ENCODE peak calls at places on chromosomes 5 and 9, in four cellular contexts. Y, D, I and U are unnamed samples.

GRCh38 chr9:137407590-137408300 is 15.2 kb downstream of the EXD3 start:
- DNase-seq in Y (no peak), D (no peak), I (peak; percentile 26), U (no peak)

GRCh38 chr5:135356522-135357318 is 42.3 kb downstream of the MACROH2A1 start:
- DNase-seq in Y (peak; percentile 85), D (no peak), I (no peak), U (no peak)

GRCh38 chr9:124481115-124481514 is 26.1 kb downstream of the NR5A1 start:
- DNase-seq in Y (no peak), D (no peak), I (no peak), U (no peak)

GRCh38 chr5:175845229-175845628 is 26.1 kb upstream of the CPLX2 start:
- DNase-seq in Y (no peak), D (no peak), I (no peak), U (no peak)

GRCh38 chr5:9617739-9618504 is 12.2 kb downstream of the TAS2R1 start:
- DNase-seq in Y (no peak), D (no peak), I (no peak), U (no peak)

GRCh38 chr5:151923865-151924264 is 786 bp downstream of the GLRA1 start:
- DNase-seq in Y (peak; percentile 54), D (no peak), I (no peak), U (peak; percentile 38)

GRCh38 chr5:5497132-5497748 is 74.8 kb downstream of the ICE1 start:
- DNase-seq in Y (peak; percentile 91), D (peak; percentile 26), I (no peak), U (peak; percentile 80)

GRCh38 chr9:133490865-133491655 is 12.2 kb upstream of the SLC2A6 start:
- DNase-seq in Y (peak; percentile 22), D (no peak), I (no peak), U (peak; percentile 90)

GRCh38 chr5:68356216-68356615 is 140.7 kb downstream of the PIK3R1 start:
- DNase-seq in Y (no peak), D (no peak), I (no peak), U (no peak)

GRCh38 chr5:151086905-151087360 is 6.1 kb upstream of the TNIP1 start:
- DNase-seq in Y (no peak), D (no peak), I (no peak), U (no peak)

GRCh38 chr9:75152416-75152815 is 64.1 kb downstream of the OSTF1 start:
- DNase-seq in Y (no peak), D (no peak), I (no peak), U (no peak)

GRCh38 chr9:10438955-10439354 is 173.8 kb downstream of the PTPRD start:
- DNase-seq in Y (no peak), D (no peak), I (no peak), U (no peak)

GRCh38 chr5:80516826-80517225 is 28.9 kb downstream of the FAM151B start:
- DNase-seq in Y (no peak), D (peak; percentile 36), I (peak; percentile 2), U (no peak)

GRCh38 chr5:127031147-127031862 is 947 bp upstream of the MARCHF3 start:
- DNase-seq in Y (no peak), D (no peak), I (no peak), U (no peak)

GRCh38 chr5:10590226-10591047 is 26.6 kb downstream of the ANKRD33B start:
- DNase-seq in Y (peak; percentile 51), D (no peak), I (no peak), U (no peak)

GRCh38 chr9:12696931-12697622 is 3.9 kb downstream of the TYRP1 start:
- DNase-seq in Y (no peak), D (no peak), I (no peak), U (no peak)

GRCh38 chr5:112616812-112617547 is 120.7 kb upstream of the APC start:
- DNase-seq in Y (no peak), D (no peak), I (no peak), U (no peak)

GRCh38 chr9:89538874-89539273 is 41.0 kb upstream of the SEMA4D start:
- DNase-seq in Y (no peak), D (no peak), I (no peak), U (no peak)

GRCh38 chr5:133267601-133268000 is 215.8 kb downstream of the HSPA4 start:
- DNase-seq in Y (no peak), D (no peak), I (no peak), U (no peak)

GRCh38 chr5:101626572-101626971 is 669.5 kb downstream of the SLCO4C1 start:
- DNase-seq in Y (no peak), D (no peak), I (no peak), U (no peak)
- TF ChIP-seq JUND in Y (no peak), D (no peak), I (no peak), U (no peak)

GRCh38 chr9:93582115-93582514 is 5.7 kb downstream of the PHF2 start:
- DNase-seq in Y (no peak), D (no peak), I (no peak), U (no peak)
- TF ChIP-seq JUND in Y (no peak), D (no peak), I (no peak), U (no peak)

DNA sequence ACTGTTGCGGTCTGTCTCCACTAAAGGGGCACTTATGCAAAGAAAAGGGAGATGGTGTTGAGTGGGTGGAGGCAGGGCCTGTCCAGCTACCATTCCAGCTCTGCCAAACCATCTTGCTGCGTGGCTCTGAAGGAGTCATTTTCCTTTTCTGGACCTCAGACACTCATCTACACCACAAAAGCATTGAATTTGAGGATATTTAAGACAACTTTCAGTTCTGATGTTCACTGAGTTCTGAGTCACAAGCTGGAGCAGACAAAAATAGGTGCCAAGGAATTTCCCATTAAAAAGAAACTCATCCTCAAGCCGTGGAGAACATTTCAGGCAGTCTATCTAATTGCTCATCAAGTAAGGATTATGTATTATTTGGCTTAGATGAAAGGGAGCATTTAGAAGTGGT is 195.0 kb upstream of the TBC1D2 start:
- DNase-seq in Y (no peak), D (no peak), I (no peak), U (no peak)
- TF ChIP-seq JUND in Y (no peak), D (no peak), I (no peak), U (no peak)

GRCh38 chr9:128054090-128054489 is 13.0 kb downstream of the NAIF1 start:
- DNase-seq in Y (no peak), D (no peak), I (no peak), U (no peak)
- TF ChIP-seq JUND in Y (no peak), D (no peak), I (no peak), U (no peak)

DNA sequence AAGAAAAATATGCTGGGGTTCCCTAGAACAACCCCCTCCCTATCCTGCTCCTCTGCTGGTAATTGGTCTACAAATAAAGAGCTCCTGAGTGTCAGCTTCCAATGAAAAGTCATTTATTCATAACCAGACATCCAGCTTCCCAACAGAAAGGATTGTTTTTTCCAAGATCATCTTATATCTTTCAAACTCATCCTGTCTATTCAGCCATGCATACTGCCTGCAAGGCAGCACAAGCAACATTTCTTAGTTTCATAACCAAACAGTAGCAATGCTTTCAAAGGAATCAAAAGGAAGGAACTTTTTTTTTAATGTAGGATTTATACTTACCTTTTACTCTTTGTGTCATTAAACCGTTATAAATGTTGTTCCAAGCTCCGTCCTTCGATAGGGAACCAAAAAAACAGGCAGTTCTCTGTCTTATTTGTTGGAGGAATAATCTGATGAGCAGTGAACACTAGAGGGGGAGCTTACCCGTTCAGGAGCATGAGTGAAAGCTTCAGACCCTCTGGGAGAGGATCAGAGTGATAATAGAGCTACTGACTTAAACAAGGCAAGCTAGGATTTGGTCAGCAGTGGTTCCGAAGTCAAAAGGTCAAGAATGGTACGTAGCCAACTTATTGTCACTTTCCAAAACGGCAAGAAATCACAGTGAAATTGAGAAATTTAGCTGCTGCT is 893.1 kb downstream of the NR2F1-AS1 start:
- DNase-seq in Y (peak; percentile 66), D (peak; percentile 29), I (no peak), U (peak; percentile 47)
- TF ChIP-seq JUND in Y (no peak), D (no peak), I (no peak), U (no peak)

GRCh38 chr9:114098021-114098659 is 952 bp downstream of the KIF12 start:
- DNase-seq in Y (peak; percentile 87), D (peak; percentile 23), I (no peak), U (peak; percentile 62)
- TF ChIP-seq JUND in Y (no peak), D (no peak), I (no peak), U (no peak)

GRCh38 chr5:169160405-169160901 is 140.5 kb downstream of the SLIT3 start:
- DNase-seq in Y (no peak), D (no peak), I (no peak), U (no peak)
- TF ChIP-seq JUND in Y (peak; percentile 51), D (no peak), I (no peak), U (no peak)

GRCh38 chr9:37053684-37054512 is 19.8 kb upstream of the PAX5 start:
- DNase-seq in Y (no peak), D (no peak), I (no peak), U (no peak)
- TF ChIP-seq JUND in Y (no peak), D (no peak), I (no peak), U (no peak)

GRCh38 chr5:7886849-7887460 is 18.0 kb downstream of the MTRR start:
- DNase-seq in Y (peak; percentile 27), D (peak; percentile 19), I (no peak), U (peak; percentile 61)
- TF ChIP-seq JUND in Y (no peak), D (no peak), I (no peak), U (no peak)